ENCODE peak calls at places on chromosomes 16 and 17, in ten cellular contexts. One of them, this sample, is unnamed.

GRCh38 chr17:69047368-69048263 is 13.1 kb downstream of the ABCA9 start:
- DNase-seq in A172: peak; percentile 80
- DNase-seq in posterior cingulate gyrus: no peak
- DNase-seq in left ventricle myocardium inferior: peak; percentile 65
- DNase-seq in AG04450: peak; percentile 65
- DNase-seq in mucosa of gallbladder: peak; percentile 77
- DNase-seq in tibial artery: peak; percentile 74
- DNase-seq in iPS DF 19.7: no peak
- DNase-seq in glutamatergic neuron: no peak
- DNase-seq in WERI-Rb-1: no peak
- DNase-seq in this sample: no peak

GRCh38 chr17:10316986-10317834 is 55.6 kb downstream of the MYH13 start:
- DNase-seq in A172: peak; percentile 59
- DNase-seq in posterior cingulate gyrus: peak; percentile 58
- DNase-seq in left ventricle myocardium inferior: peak; percentile 75
- DNase-seq in AG04450: no peak
- DNase-seq in mucosa of gallbladder: peak; percentile 49
- DNase-seq in tibial artery: no peak
- DNase-seq in iPS DF 19.7: no peak
- DNase-seq in glutamatergic neuron: peak; percentile 78
- DNase-seq in WERI-Rb-1: peak; percentile 48
- DNase-seq in this sample: no peak

GRCh38 chr17:35372846-35373531 is 432 bp downstream of the SLFN11 start:
- DNase-seq in A172: peak; percentile 16
- DNase-seq in posterior cingulate gyrus: no peak
- DNase-seq in left ventricle myocardium inferior: peak; percentile 16
- DNase-seq in AG04450: no peak
- DNase-seq in mucosa of gallbladder: no peak
- DNase-seq in tibial artery: no peak
- DNase-seq in iPS DF 19.7: no peak
- DNase-seq in glutamatergic neuron: no peak
- DNase-seq in WERI-Rb-1: no peak
- DNase-seq in this sample: no peak

GRCh38 chr17:50835563-50836231 is at the start of gene WFIKKN2:
- DNase-seq in A172: no peak
- DNase-seq in posterior cingulate gyrus: no peak
- DNase-seq in left ventricle myocardium inferior: no peak
- DNase-seq in AG04450: no peak
- DNase-seq in mucosa of gallbladder: no peak
- DNase-seq in tibial artery: peak; percentile 62
- DNase-seq in iPS DF 19.7: no peak
- DNase-seq in glutamatergic neuron: no peak
- DNase-seq in WERI-Rb-1: no peak
- DNase-seq in this sample: no peak

GRCh38 chr17:4597975-4598374 is 13.6 kb downstream of the SMTNL2 start:
- DNase-seq in A172: no peak
- DNase-seq in posterior cingulate gyrus: no peak
- DNase-seq in left ventricle myocardium inferior: peak; percentile 48
- DNase-seq in AG04450: no peak
- DNase-seq in mucosa of gallbladder: no peak
- DNase-seq in tibial artery: no peak
- DNase-seq in iPS DF 19.7: no peak
- DNase-seq in glutamatergic neuron: no peak
- DNase-seq in WERI-Rb-1: no peak
- DNase-seq in this sample: no peak

GRCh38 chr16:1047123-1047522 is 25.4 kb upstream of the SSTR5 start:
- DNase-seq in A172: no peak
- DNase-seq in posterior cingulate gyrus: no peak
- DNase-seq in left ventricle myocardium inferior: no peak
- DNase-seq in AG04450: no peak
- DNase-seq in mucosa of gallbladder: no peak
- DNase-seq in tibial artery: no peak
- DNase-seq in iPS DF 19.7: no peak
- DNase-seq in glutamatergic neuron: no peak
- DNase-seq in WERI-Rb-1: no peak
- DNase-seq in this sample: no peak

GRCh38 chr16:84084570-84085270 is 32.0 kb downstream of the MBTPS1 start:
- DNase-seq in A172: peak; percentile 67
- DNase-seq in posterior cingulate gyrus: no peak
- DNase-seq in left ventricle myocardium inferior: peak; percentile 41
- DNase-seq in AG04450: peak; percentile 10
- DNase-seq in mucosa of gallbladder: peak; percentile 43
- DNase-seq in tibial artery: no peak
- DNase-seq in iPS DF 19.7: peak; percentile 61
- DNase-seq in glutamatergic neuron: peak; percentile 58
- DNase-seq in WERI-Rb-1: peak; percentile 61
- DNase-seq in this sample: peak; percentile 12

GRCh38 chr16:14523632-14524031 is 106.4 kb downstream of the PARN start:
- DNase-seq in A172: no peak
- DNase-seq in posterior cingulate gyrus: no peak
- DNase-seq in left ventricle myocardium inferior: no peak
- DNase-seq in AG04450: no peak
- DNase-seq in mucosa of gallbladder: no peak
- DNase-seq in tibial artery: no peak
- DNase-seq in iPS DF 19.7: no peak
- DNase-seq in glutamatergic neuron: no peak
- DNase-seq in WERI-Rb-1: no peak
- DNase-seq in this sample: no peak